ENCODE peak calls at places on chromosomes 6 and 20, in four cellular contexts. F, X, M and P are unnamed samples.

GRCh38 chr6:33668914-33669313 is 42.6 kb downstream of the UQCC2 start:
- DNase-seq in X (no peak), F (no peak), M (no peak), P (no peak)

GRCh38 chr20:30593572-30593971 is 663.9 kb upstream of the DEFB115 start:
- DNase-seq in F (no peak), M (no peak), X (no peak), P (no peak)

GRCh38 chr6:101758338-101758737 is 364.8 kb downstream of the GRIK2 start:
- DNase-seq in F (no peak), X (no peak), M (no peak), P (no peak)

GRCh38 chr6:158774734-158775449 is 44.3 kb downstream of the EZR start:
- DNase-seq in X (no peak), F (no peak), M (no peak), P (no peak)

GRCh38 chr20:58239216-58239615 is 10.8 kb upstream of the ANKRD60 start:
- DNase-seq in F (no peak), X (no peak), M (no peak), P (no peak)

GRCh38 chr6:138310294-138310693 is 67.4 kb upstream of the SMIM28 start:
- DNase-seq in X (no peak), F (no peak), M (no peak), P (no peak)

GRCh38 chr6:168919455-168920179 is 334.0 kb downstream of the THBS2 start:
- DNase-seq in M (no peak), F (no peak), X (no peak), P (no peak)

GRCh38 chr6:139982652-139983051 is 608.2 kb upstream of the CITED2 start:
- DNase-seq in F (no peak), X (no peak), M (no peak), P (no peak)

GRCh38 chr20:48999890-49000870 is 45.9 kb upstream of the CSE1L start:
- DNase-seq in X (no peak), F (no peak), M (no peak), P (no peak)

GRCh38 chr6:84074988-84075781 is 41.6 kb downstream of the MRAP2 start:
- DNase-seq in F (no peak), M (peak; percentile 34), X (no peak), P (no peak)

GRCh38 chr6:149560736-149561135 is 5.4 kb upstream of the GINM1 start:
- DNase-seq in X (no peak), M (peak; percentile 65), F (no peak), P (no peak)